ENCODE peak calls at places on chromosome X, in six cellular contexts. A is K562, Y is WTC11, T is GM23338, F is GM12878, Z is H1. H is an unnamed sample.

GRCh38 chrX:13952581-13952980 is 77.1 kb downstream of the GEMIN8 start:
- DNase-seq in A (no peak), Y (no peak), T (no peak), F (no peak), Z (no peak), H (no peak)

GRCh38 chrX:1545776-1546408 is 8.9 kb upstream of the P2RY8 start:
- DNase-seq in A (no peak), Y (no peak), T (no peak), F (no peak), Z (peak), H (no peak)

GRCh38 chrX:149567621-149568417 is 18.1 kb upstream of the HSFX3 start:
- DNase-seq in A (peak), Y (no peak), T (no peak), F (no peak), Z (no peak), H (no peak)

GRCh38 chrX:9832811-9833210 is 46.6 kb downstream of the SHROOM2 start:
- DNase-seq in A (no peak), Y (no peak), T (peak), F (no peak), Z (no peak), H (no peak)

GRCh38 chrX:94058728-94059382 is 384.8 kb downstream of the FAM133A start:
- DNase-seq in A (peak), Y (peak), T (peak), F (no peak), Z (no peak), H (peak)

GRCh38 chrX:136620780-136621179 is 27.2 kb upstream of the CD40LG start:
- DNase-seq in A (no peak), Y (no peak), T (no peak), F (no peak), Z (no peak), H (no peak)

GRCh38 chrX:13220916-13221315 is 98.9 kb downstream of the ATXN3L start:
- DNase-seq in A (no peak), Y (no peak), T (no peak), F (no peak), Z (no peak), H (no peak)

GRCh38 chrX:105706041-105706440 is 116.3 kb upstream of the NRK start:
- DNase-seq in A (no peak), Y (no peak), T (no peak), F (no peak), Z (no peak), H (no peak)

GRCh38 chrX:153732406-153732805 is 7.8 kb downstream of the ABCD1 start:
- DNase-seq in A (no peak), Y (no peak), T (no peak), F (no peak), Z (no peak), H (no peak)

GRCh38 chrX:41471786-41472185 is 24.6 kb downstream of the NYX start:
- DNase-seq in A (no peak), Y (no peak), T (no peak), F (no peak), Z (no peak), H (no peak)

GRCh38 chrX:50723006-50723405 is 91.0 kb downstream of the SHROOM4 start:
- DNase-seq in A (no peak), Y (no peak), T (no peak), F (no peak), Z (no peak), H (no peak)

GRCh38 chrX:1159515-1159914 is 52.9 kb downstream of the CRLF2 start:
- DNase-seq in A (no peak), Y (no peak), T (no peak), F (no peak), Z (no peak), H (no peak)

GRCh38 chrX:50107470-50107869 is 93.3 kb downstream of the AKAP4 start:
- DNase-seq in A (no peak), Y (no peak), T (no peak), F (no peak), Z (no peak), H (no peak)

GRCh38 chrX:19647159-19647558 is 131.9 kb upstream of the MAP3K15 start:
- DNase-seq in A (no peak), Y (no peak), T (no peak), F (no peak), Z (no peak), H (no peak)

GRCh38 chrX:132751043-132751690 is 207.3 kb downstream of the HS6ST2 start:
- DNase-seq in A (no peak), Y (peak), T (peak), F (no peak), Z (no peak), H (no peak)

GRCh38 chrX:39133971-39134370 is 332.7 kb downstream of the MID1IP1 start:
- DNase-seq in A (peak), Y (peak), T (peak), F (no peak), Z (peak), H (no peak)

GRCh38 chrX:34956915-34957314 is 14.3 kb downstream of the FAM47B start:
- DNase-seq in A (no peak), Y (no peak), T (no peak), F (no peak), Z (no peak), H (no peak)

GRCh38 chrX:126575911-126576310 is 23.3 kb upstream of the DCAF12L1 start:
- DNase-seq in A (no peak), Y (no peak), T (no peak), F (no peak), Z (no peak), H (no peak)

GRCh38 chrX:130083656-130084382 is 26.5 kb downstream of the ELF4 start:
- DNase-seq in A (no peak), Y (no peak), T (no peak), F (no peak), Z (no peak), H (no peak)

GRCh38 chrX:123267220-123267619 is 83.1 kb downstream of the GRIA3 start:
- DNase-seq in A (no peak), Y (no peak), T (no peak), F (no peak), Z (no peak), H (no peak)

GRCh38 chrX:25519258-25519657 is 503.5 kb upstream of the ARX start:
- DNase-seq in A (no peak), Y (no peak), T (no peak), F (no peak), Z (no peak), H (no peak)

GRCh38 chrX:20221902-20222301 is 44.8 kb downstream of the RPS6KA3 start:
- DNase-seq in A (peak), Y (no peak), T (no peak), F (no peak), Z (no peak), H (peak)

GRCh38 chrX:148555101-148555500 is 54.7 kb downstream of the AFF2 start:
- DNase-seq in A (no peak), Y (no peak), T (no peak), F (no peak), Z (no peak), H (no peak)

GRCh38 chrX:103175944-103176753 is 38.8 kb upstream of the BEX4 start:
- DNase-seq in A (peak), Y (peak), T (peak), F (no peak), Z (peak), H (peak)

GRCh38 chrX:46168254-46168653 is 377.0 kb downstream of the ZNF674 start:
- DNase-seq in A (no peak), Y (no peak), T (no peak), F (no peak), Z (no peak), H (no peak)

DNA sequence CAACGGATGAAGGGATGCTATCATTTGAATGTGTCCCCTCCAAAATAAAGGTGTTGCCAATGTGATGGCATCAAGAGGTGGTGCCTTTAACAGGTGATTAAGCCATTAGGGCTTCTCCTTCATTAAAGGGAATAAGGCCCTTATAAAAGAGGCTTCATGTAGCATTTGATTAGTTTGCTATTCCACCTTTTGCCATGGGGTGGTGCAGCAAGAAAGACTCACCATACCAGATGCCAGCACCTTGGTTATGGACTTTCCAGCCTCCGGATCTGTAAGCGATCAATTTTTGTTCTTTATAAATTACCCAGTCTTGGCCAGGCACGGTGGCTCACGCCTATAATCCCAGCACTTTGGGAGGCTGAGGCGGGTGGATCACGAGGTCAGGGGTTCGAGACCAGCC is 7.9 kb upstream of the SLC25A43 start:
- DNase-seq in A (peak), Y (no peak), T (peak), F (no peak), Z (no peak), H (peak)
- TF ChIP-seq CREB1 in A (no peak), Y (no peak), T (no peak), F (no peak), Z (no peak), H (no peak)

GRCh38 chrX:155086961-155087735 is 15.8 kb downstream of the BRCC3 start:
- DNase-seq in A (peak), Y (no peak), T (no peak), F (no peak), Z (no peak), H (no peak)

GRCh38 chrX:155086202-155086840 is 15.0 kb downstream of the BRCC3 start:
- DNase-seq in A (peak), Y (peak), T (peak), F (no peak), Z (peak), H (peak)
- TF ChIP-seq CREB1 in A (no peak), Y (no peak), T (no peak), F (no peak), Z (no peak), H (no peak)

DNA sequence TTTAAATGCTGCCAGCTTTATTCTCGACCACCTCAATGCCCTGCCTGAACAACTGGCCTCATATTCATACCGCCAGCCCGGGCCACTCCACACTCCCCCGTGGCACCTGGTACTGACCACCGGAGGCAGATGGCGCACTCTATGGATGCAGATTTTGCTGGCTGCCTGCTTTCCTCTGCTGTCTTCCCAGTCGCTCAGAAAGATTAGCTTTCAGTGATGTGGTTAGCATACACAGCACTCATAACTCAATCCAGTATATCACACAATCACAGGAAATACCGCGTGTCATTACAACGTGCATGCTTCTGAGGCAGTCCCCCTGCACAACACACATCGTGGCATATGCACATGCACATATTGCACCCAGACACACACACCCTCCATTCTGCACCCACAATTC is 147.2 kb upstream of the BCOR start:
- DNase-seq in A (no peak), Y (no peak), T (no peak), F (no peak), Z (no peak), H (no peak)
- TF ChIP-seq CREB1 in A (no peak), Y (no peak), T (no peak), F (no peak), Z (no peak), H (no peak)

DNA sequence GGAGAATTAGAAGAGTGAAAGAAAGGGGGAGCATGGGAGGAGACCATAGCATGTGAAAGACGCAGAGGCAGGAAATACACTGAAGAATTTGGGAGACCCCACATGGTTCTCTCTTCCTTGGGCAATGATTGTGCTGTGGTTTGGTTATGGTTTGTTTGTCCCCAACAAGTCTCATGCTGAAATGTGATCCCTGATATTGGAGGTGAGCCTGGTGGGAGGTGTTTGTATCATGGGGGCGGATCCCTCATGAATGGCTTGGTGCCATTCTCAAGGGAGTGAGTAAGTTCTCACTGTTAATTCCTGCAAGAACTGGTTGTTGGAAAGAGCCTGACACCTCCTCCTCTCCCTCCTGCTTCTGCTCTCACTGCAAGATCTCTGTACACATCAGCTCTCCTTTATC is 78.6 kb upstream of the RAI2 start:
- DNase-seq in A (no peak), Y (no peak), T (no peak), F (no peak), Z (no peak), H (no peak)
- TF ChIP-seq CREB1 in A (no peak), Y (no peak), T (no peak), F (no peak), Z (no peak), H (no peak)

GRCh38 chrX:33032700-33033099 is 178.6 kb downstream of the DMD start:
- DNase-seq in A (no peak), Y (no peak), T (no peak), F (no peak), Z (no peak), H (no peak)
- TF ChIP-seq CREB1 in A (no peak), Y (no peak), T (no peak), F (no peak), Z (no peak), H (no peak)

GRCh38 chrX:7143076-7143475 is 4.4 kb upstream of the STS start:
- DNase-seq in A (no peak), Y (no peak), T (no peak), F (no peak), Z (no peak), H (no peak)

GRCh38 chrX:7144126-7144525 is 3.4 kb upstream of the STS start:
- DNase-seq in A (no peak), Y (no peak), T (no peak), F (no peak), Z (no peak), H (no peak)

DNA sequence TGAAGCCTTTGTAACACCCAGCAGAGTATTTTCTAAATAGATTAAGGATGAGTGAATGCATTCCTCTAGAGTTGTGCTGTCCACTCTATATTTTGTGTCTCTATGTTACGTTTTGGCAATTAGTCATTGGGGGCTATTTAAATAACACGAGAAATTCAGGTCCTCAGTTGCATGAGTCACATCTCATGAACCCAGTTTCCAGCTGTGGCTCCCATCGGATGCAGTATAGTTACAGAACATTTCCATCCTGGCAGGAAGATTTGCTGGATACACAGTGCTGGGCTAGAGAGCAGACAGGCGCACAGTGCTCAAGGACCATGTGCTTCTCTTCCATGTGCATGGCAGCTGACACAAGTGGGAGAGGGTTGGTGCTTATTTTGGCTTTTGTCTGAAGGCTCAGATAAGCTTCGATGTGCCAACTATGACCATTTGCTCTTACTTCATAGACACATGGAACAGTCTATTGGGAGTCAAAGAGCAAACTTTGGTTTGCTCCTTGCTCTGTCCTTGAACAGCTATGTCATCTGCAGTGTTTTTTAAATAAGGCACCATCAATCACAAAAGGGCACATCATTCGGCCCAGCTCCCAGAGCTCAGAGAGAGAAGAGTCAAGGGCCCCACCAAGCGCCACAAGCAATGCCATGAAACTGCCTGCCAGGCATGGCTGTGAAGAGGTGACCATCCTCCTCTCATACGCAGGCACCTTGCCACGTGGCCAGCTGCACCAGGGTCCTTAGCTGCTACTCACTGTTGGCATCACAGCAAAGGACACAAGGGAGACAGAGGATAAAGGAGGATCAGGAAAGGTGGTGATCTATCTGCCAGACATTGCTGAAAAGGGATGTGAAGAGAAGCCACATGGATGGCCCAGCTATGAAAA is 8.1 kb upstream of the STS start:
- DNase-seq in A (no peak), Y (no peak), T (no peak), F (no peak), Z (no peak), H (no peak)
- TF ChIP-seq CREB1 in A (no peak), Y (no peak), T (no peak), F (no peak), Z (no peak), H (no peak)